ENCODE peak calls at places on chromosomes 12 and 14, in ten cellular contexts. Q, F, D, L, Z, V, C, W, J and T are unnamed samples.

GRCh38 chr12:5102261-5102789 is 58.6 kb downstream of the KCNA5 start:
- DNase-seq in Q (no peak), F (peak; percentile 64), D (no peak), L (no peak), Z (no peak), V (peak; percentile 94), C (no peak), W (no peak), J (no peak), T (peak; percentile 36)

GRCh38 chr12:47744005-47744651 is 14.6 kb downstream of the RAPGEF3 start:
- DNase-seq in Q (peak; percentile 49), F (no peak), D (peak; percentile 83), L (no peak), Z (no peak), V (no peak), C (peak; percentile 56), W (peak; percentile 86), J (peak; percentile 93), T (no peak)

GRCh38 chr14:73059326-73059725 is 992 bp downstream of the RBM25 start:
- DNase-seq in Q (peak; percentile 12), F (peak; percentile 60), D (no peak), L (no peak), Z (no peak), V (peak; percentile 16), C (peak; percentile 16), W (no peak), J (no peak), T (peak; percentile 38)

GRCh38 chr12:92403210-92404175 is 257.8 kb upstream of the BTG1 start:
- DNase-seq in Q (peak; percentile 97), F (no peak), D (no peak), L (no peak), Z (no peak), V (no peak), C (peak; percentile 85), W (no peak), J (peak; percentile 82), T (no peak)

GRCh38 chr12:118188690-118189371 is 52.9 kb downstream of the PEBP1 start:
- DNase-seq in Q (no peak), F (peak; percentile 74), D (no peak), L (no peak), Z (peak; percentile 38), V (peak; percentile 60), C (no peak), W (no peak), J (no peak), T (peak; percentile 69)

GRCh38 chr12:3931721-3932120 is 58.5 kb upstream of the PARP11 start:
- DNase-seq in Q (no peak), F (no peak), D (no peak), L (no peak), Z (no peak), V (no peak), C (no peak), W (peak; percentile 23), J (no peak), T (no peak)

GRCh38 chr12:94644141-94644575 is 6.2 kb downstream of the TMCC3 start:
- DNase-seq in Q (peak; percentile 52), F (peak; percentile 27), D (no peak), L (peak; percentile 85), Z (no peak), V (peak; percentile 24), C (peak; percentile 41), W (no peak), J (peak; percentile 67), T (peak; percentile 57)

GRCh38 chr12:19457561-19457960 is 18.3 kb downstream of the AEBP2 start:
- DNase-seq in Q (peak; percentile 29), F (no peak), D (no peak), L (no peak), Z (no peak), V (no peak), C (no peak), W (no peak), J (no peak), T (no peak)

GRCh38 chr12:73274972-73275371 is 1002.8 kb downstream of the TRHDE start:
- DNase-seq in Q (no peak), F (no peak), D (no peak), L (no peak), Z (no peak), V (no peak), C (no peak), W (no peak), J (no peak), T (no peak)

GRCh38 chr14:32939254-32940065 is 781 bp downstream of the NPAS3 start:
- DNase-seq in Q (peak; percentile 26), F (peak; percentile 47), D (peak; percentile 68), L (peak; percentile 83), Z (peak; percentile 86), V (peak; percentile 16), C (no peak), W (peak; percentile 79), J (peak; percentile 66), T (peak; percentile 81)

GRCh38 chr14:71381814-71382213 is 474.6 kb downstream of the PCNX1 start:
- DNase-seq in Q (no peak), F (no peak), D (no peak), L (no peak), Z (no peak), V (no peak), C (no peak), W (no peak), J (no peak), T (no peak)

GRCh38 chr12:52037248-52037861 is 13.9 kb upstream of the NR4A1 start:
- DNase-seq in Q (no peak), F (peak; percentile 83), D (peak; percentile 54), L (peak; percentile 84), Z (peak; percentile 58), V (peak; percentile 46), C (peak; percentile 52), W (peak; percentile 68), J (peak; percentile 69), T (peak; percentile 49)

GRCh38 chr12:94362653-94363052 is 97.0 kb downstream of the CEP83 start:
- DNase-seq in Q (no peak), F (no peak), D (no peak), L (no peak), Z (no peak), V (no peak), C (no peak), W (no peak), J (no peak), T (no peak)

GRCh38 chr12:107760207-107760816 is 625 bp downstream of the PRDM4 start:
- DNase-seq in Q (peak; percentile 45), F (peak; percentile 5), D (no peak), L (no peak), Z (no peak), V (peak; percentile 12), C (peak; percentile 55), W (peak; percentile 18), J (peak; percentile 56), T (no peak)

GRCh38 chr12:101866615-101867373 is 10.6 kb upstream of the DRAM1 start:
- DNase-seq in Q (no peak), F (no peak), D (no peak), L (no peak), Z (no peak), V (no peak), C (no peak), W (no peak), J (no peak), T (no peak)

GRCh38 chr12:79643821-79644220 is 46.9 kb downstream of the PAWR start:
- DNase-seq in Q (no peak), F (no peak), D (no peak), L (no peak), Z (no peak), V (no peak), C (no peak), W (no peak), J (no peak), T (no peak)

GRCh38 chr14:94373708-94374107 is 14.7 kb downstream of the SERPINA1 start:
- DNase-seq in Q (no peak), F (peak; percentile 98), D (no peak), L (no peak), Z (no peak), V (peak; percentile 97), C (no peak), W (peak; percentile 71), J (no peak), T (peak; percentile 96)

GRCh38 chr12:28966049-28966778 is 182.9 kb upstream of the FAR2 start:
- DNase-seq in Q (no peak), F (peak; percentile 84), D (peak; percentile 80), L (no peak), Z (peak; percentile 39), V (peak; percentile 20), C (no peak), W (peak; percentile 55), J (no peak), T (peak; percentile 44)
- TF ChIP-seq CTCF in Q (no peak), F (no peak), D (no peak), L (no peak), Z (no peak), V (no peak), C (no peak), W (no peak), J (no peak), T (no peak)

GRCh38 chr12:132474237-132474741 is 15.7 kb upstream of the FBRSL1 start:
- DNase-seq in Q (peak; percentile 62), F (no peak), D (no peak), L (peak; percentile 91), Z (no peak), V (no peak), C (peak; percentile 39), W (no peak), J (no peak), T (no peak)
- H3K4me3 ChIP-seq in Q (peak overlapping the region; percentile 76), F (peak overlapping the region; percentile 44), D (no peak overlapping the region), L (peak overlapping the region; percentile 38), Z (no peak overlapping the region), V (no peak overlapping the region), C (no peak overlapping the region), W (peak overlapping the region; percentile 7), J (peak overlapping the region; percentile 31), T (peak overlapping the region; percentile 25)

DNA sequence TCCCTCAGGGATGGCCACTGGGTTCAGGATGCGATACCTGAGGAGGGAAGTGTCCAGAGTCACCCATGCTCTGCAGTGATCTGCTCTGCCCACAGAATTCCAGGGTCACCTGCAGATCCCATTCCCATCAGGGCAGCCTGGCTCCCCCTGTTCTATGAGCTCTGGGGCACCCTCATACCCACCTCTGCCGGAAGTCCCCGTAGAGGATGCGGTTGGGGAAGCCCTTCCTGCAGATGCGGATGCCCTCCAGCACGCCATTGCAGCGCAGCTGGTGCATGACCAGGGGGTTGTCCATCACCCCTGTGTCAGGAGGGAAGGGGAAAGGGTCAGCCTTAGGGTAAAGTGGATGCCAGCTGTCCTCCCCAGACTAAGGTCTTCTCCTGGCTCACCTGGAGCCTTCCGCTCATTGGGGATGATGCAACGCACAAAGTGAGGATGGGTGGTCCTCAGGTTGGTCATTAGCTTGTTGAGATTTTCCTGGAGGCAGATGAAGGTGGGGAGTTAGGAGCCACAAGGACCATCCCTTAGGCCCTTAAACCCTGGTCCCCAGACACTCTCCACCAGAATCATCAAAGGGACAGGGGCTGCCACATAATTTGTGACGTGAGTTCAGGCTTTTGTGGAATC is 11.2 kb downstream of the MYH6 start:
- DNase-seq in Q (no peak), F (no peak), D (no peak), L (no peak), Z (no peak), V (no peak), C (no peak), W (no peak), J (no peak), T (no peak)
- TF ChIP-seq CTCF in Q (no peak), F (no peak), D (no peak), L (no peak), Z (no peak), V (no peak), C (no peak), W (no peak), J (no peak), T (no peak)

DNA sequence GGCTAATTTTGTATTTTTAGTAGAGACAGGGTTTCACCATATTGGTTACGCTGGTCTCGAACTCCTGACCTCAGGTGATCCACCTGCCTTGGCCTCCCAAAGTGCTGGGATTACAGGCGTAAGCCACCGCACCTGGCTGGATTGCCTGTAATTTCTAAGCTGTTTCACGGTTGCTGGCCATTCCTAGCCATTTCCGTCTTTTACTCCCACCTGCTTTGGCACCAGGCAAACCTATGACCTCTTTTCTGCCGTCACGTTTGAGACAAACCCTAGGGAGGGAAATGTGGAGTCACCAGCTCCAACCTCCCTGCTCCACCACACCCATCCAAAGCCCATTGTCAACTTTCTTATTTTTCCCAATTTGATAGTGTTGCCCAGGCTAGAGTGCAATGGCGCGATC is 1.2 kb downstream of the GPR132 start:
- DNase-seq in Q (no peak), F (no peak), D (no peak), L (no peak), Z (no peak), V (no peak), C (no peak), W (no peak), J (peak; percentile 46), T (no peak)
- H3K4me3 ChIP-seq in Q (peak overlapping the region; percentile 86), F (no peak overlapping the region), D (peak overlapping the region; percentile 8), L (peak overlapping the region; percentile 36), Z (peak overlapping the region; percentile 46), V (no peak overlapping the region), C (no peak overlapping the region), W (peak overlapping the region; percentile 28), J (peak overlapping the region; percentile 41), T (no peak overlapping the region)